ENCODE peak calls at places on chromosomes 12 and 14, in five cellular contexts. A, T, G, M and Q are unnamed samples.
A peak's percentile ranks its signal among the peaks of the same experiment; 100 is the strongest.

GRCh38 chr14:99518441-99519346 is 37.5 kb downstream of the CCNK start:
- DNase-seq in M (peak; percentile 89), A (peak; percentile 72), G (peak; percentile 64), T (peak; percentile 79), Q (no peak)

GRCh38 chr12:64943686-64944085 is 119.2 kb downstream of the TBC1D30 start:
- DNase-seq in G (peak; percentile 24), A (no peak), T (no peak), M (no peak), Q (peak; percentile 82)

GRCh38 chr12:43237238-43237879 is 314.6 kb downstream of the ADAMTS20 start:
- DNase-seq in A (no peak), G (no peak), T (no peak), M (no peak), Q (no peak)

GRCh38 chr14:23613242-23614070 is 22.7 kb upstream of the DHRS2 start:
- DNase-seq in G (no peak), T (no peak), A (no peak), M (no peak), Q (no peak)

GRCh38 chr12:56931474-56931978 is 2.7 kb downstream of the SDR9C7 start:
- DNase-seq in T (peak; percentile 69), G (peak; percentile 83), A (no peak), M (no peak), Q (peak; percentile 33)

GRCh38 chr12:95802482-95803264 is 12.1 kb upstream of the NTN4 start:
- DNase-seq in G (peak; percentile 82), M (no peak), T (no peak), A (no peak), Q (peak; percentile 86)

GRCh38 chr14:21039059-21039422 is 3.1 kb upstream of the RNASE7 start:
- DNase-seq in T (peak; percentile 49), M (peak; percentile 92), A (peak; percentile 88), G (peak; percentile 42), Q (peak; percentile 49)

GRCh38 chr12:92178340-92178739 is 32.7 kb upstream of the BTG1 start:
- DNase-seq in M (no peak), A (no peak), G (no peak), T (no peak), Q (no peak)

GRCh38 chr12:27973487-27973890 is 956 bp upstream of the PTHLH start:
- DNase-seq in M (no peak), T (no peak), G (peak; percentile 44), A (no peak), Q (no peak)

GRCh38 chr12:130872179-130873096 is 572 bp downstream of the RAN start:
- DNase-seq in G (peak; percentile 37), M (peak; percentile 80), T (peak; percentile 42), A (peak; percentile 29), Q (peak; percentile 48)

GRCh38 chr12:56387152-56387551 is 24.5 kb upstream of the APOF start:
- DNase-seq in M (no peak), A (no peak), T (no peak), G (peak; percentile 13), Q (peak; percentile 6)

GRCh38 chr12:54958048-54958658 is 26.4 kb downstream of the TESPA1 start:
- DNase-seq in T (peak; percentile 41), M (no peak), G (peak; percentile 67), A (no peak), Q (peak; percentile 38)

GRCh38 chr14:22524784-22525161 is 64.3 kb downstream of the DAD1 start:
- DNase-seq in M (no peak), T (no peak), G (no peak), A (no peak), Q (peak; percentile 67)

GRCh38 chr12:131101703-131102492 is 148.2 kb downstream of the ADGRD1 start:
- DNase-seq in T (no peak), A (no peak), G (no peak), M (no peak), Q (no peak)

GRCh38 chr12:90323217-90323616 is 614.6 kb upstream of the ATP2B1 start:
- DNase-seq in M (no peak), G (no peak), T (no peak), A (no peak), Q (no peak)

GRCh38 chr14:60350366-60350720 is 101.3 kb downstream of the PPM1A start:
- DNase-seq in A (no peak), G (no peak), M (no peak), T (no peak), Q (no peak)

GRCh38 chr14:61401461-61401860 is 80.1 kb downstream of the PRKCH start:
- DNase-seq in M (no peak), G (no peak), A (no peak), T (no peak), Q (no peak)

GRCh38 chr14:75705014-75705413 is 44.0 kb downstream of the TTLL5 start:
- DNase-seq in T (no peak), A (no peak), G (peak; percentile 7), M (no peak), Q (no peak)

GRCh38 chr12:112148031-112148513 is 22.7 kb downstream of the TRAFD1 start:
- DNase-seq in T (no peak), M (no peak), G (peak; percentile 42), A (no peak), Q (peak; percentile 70)

GRCh38 chr12:53103860-53104305 is 597 bp downstream of the SOAT2 start:
- DNase-seq in G (peak; percentile 9), M (no peak), T (no peak), A (no peak), Q (no peak)

GRCh38 chr14:90871605-90872233 is 55.5 kb upstream of the TTC7B start:
- DNase-seq in M (no peak), A (no peak), G (peak; percentile 42), T (no peak), Q (peak; percentile 79)

GRCh38 chr12:6310771-6311610 is 509 bp downstream of the PLEKHG6 start:
- DNase-seq in T (no peak), A (no peak), G (no peak), M (peak; percentile 57), Q (no peak)

GRCh38 chr12:47277972-47278448 is 198.3 kb upstream of the AMIGO2 start:
- DNase-seq in G (peak; percentile 88), T (no peak), A (no peak), M (no peak), Q (peak; percentile 97)

GRCh38 chr14:54221432-54221803 is 175.4 kb upstream of the CDKN3 start:
- DNase-seq in G (no peak), T (no peak), M (no peak), A (no peak), Q (no peak)

GRCh38 chr12:20289512-20289911 is 78.8 kb upstream of the PDE3A start:
- DNase-seq in A (no peak), T (no peak), M (no peak), G (no peak), Q (no peak)

GRCh38 chr14:93752980-93753561 is 35.2 kb downstream of the PRIMA1 start:
- DNase-seq in G (no peak), T (peak; percentile 80), A (peak; percentile 84), M (peak; percentile 90), Q (no peak)

GRCh38 chr12:28340261-28340660 is 150.0 kb downstream of the CCDC91 start:
- DNase-seq in G (peak; percentile 79), M (no peak), A (no peak), T (no peak), Q (peak; percentile 29)

GRCh38 chr12:62260733-62261683 is 804 bp downstream of the USP15 start:
- DNase-seq in M (no peak), G (peak; percentile 65), T (peak; percentile 28), A (peak; percentile 18), Q (peak; percentile 44)

GRCh38 chr12:4118017-4118510 is 155.5 kb upstream of the CCND2 start:
- DNase-seq in A (peak; percentile 53), G (peak; percentile 65), M (peak; percentile 73), T (no peak), Q (peak; percentile 44)

GRCh38 chr12:57452937-57453509 is 2.1 kb upstream of the INHBE start:
- DNase-seq in A (peak; percentile 80), M (peak; percentile 91), G (peak; percentile 88), T (peak; percentile 90), Q (peak; percentile 47)

GRCh38 chr14:32808574-32809098 is 130.0 kb upstream of the NPAS3 start:
- DNase-seq in M (no peak), T (no peak), A (no peak), G (no peak), Q (peak; percentile 58)

GRCh38 chr12:75699728-75700496 is 188.5 kb upstream of the KRR1 start:
- DNase-seq in T (no peak), G (no peak), M (no peak), A (no peak), Q (peak; percentile 80)

GRCh38 chr14:50832935-50833607 is 2.1 kb upstream of the NIN start:
- DNase-seq in M (no peak), T (no peak), G (peak; percentile 34), A (no peak), Q (no peak)

GRCh38 chr12:47078086-47078395 is 1.4 kb upstream of the PCED1B start:
- DNase-seq in A (no peak), T (no peak), M (no peak), G (no peak), Q (no peak)

GRCh38 chr12:11565752-11566151 is 83.7 kb upstream of the ETV6 start:
- DNase-seq in A (no peak), G (no peak), T (no peak), M (no peak), Q (no peak)
- H3K4me1 ChIP-seq in A (no peaks in the 10 kb centered on the region), G (peaks cover 7% of the 10 kb centered on the region), T (no peaks in the 10 kb centered on the region), M (no peaks in the 10 kb centered on the region), Q (no peaks in the 10 kb centered on the region)

GRCh38 chr14:89340200-89340667 is 76.8 kb downstream of the FOXN3 start:
- DNase-seq in M (no peak), T (no peak), A (no peak), G (peak; percentile 88), Q (peak; percentile 39)

GRCh38 chr14:89337912-89338311 is 79.1 kb downstream of the FOXN3 start:
- DNase-seq in A (no peak), T (no peak), G (peak; percentile 33), M (no peak), Q (no peak)

GRCh38 chr14:89340782-89341181 is 76.3 kb downstream of the FOXN3 start:
- DNase-seq in M (no peak), T (no peak), A (no peak), G (no peak), Q (no peak)

GRCh38 chr14:89339158-89339557 is 77.9 kb downstream of the FOXN3 start:
- DNase-seq in G (no peak), T (no peak), M (no peak), A (no peak), Q (no peak)

GRCh38 chr14:89339579-89339978 is 77.5 kb downstream of the FOXN3 start:
- DNase-seq in A (no peak), G (no peak), T (no peak), M (no peak), Q (no peak)
- H3K4me1 ChIP-seq in A (peaks cover 66% of the 10 kb centered on the region), G (peaks cover 6% of the 10 kb centered on the region), T (no peaks in the 10 kb centered on the region), M (peaks cover 10% of the 10 kb centered on the region), Q (peaks cover 4% of the 10 kb centered on the region)

GRCh38 chr12:116714175-116714574 is 23.7 kb downstream of the SPRING1 start:
- DNase-seq in A (no peak), T (no peak), G (peak; percentile 22), M (no peak), Q (no peak)

GRCh38 chr12:116719661-116720060 is 18.2 kb downstream of the SPRING1 start:
- DNase-seq in A (no peak), G (no peak), M (no peak), T (no peak), Q (no peak)

GRCh38 chr12:116720129-116720528 is 17.7 kb downstream of the SPRING1 start:
- DNase-seq in M (no peak), A (no peak), T (no peak), G (no peak), Q (no peak)

GRCh38 chr12:116718578-116719454 is 19.1 kb downstream of the SPRING1 start:
- DNase-seq in A (no peak), M (no peak), G (no peak), T (no peak), Q (peak; percentile 76)

GRCh38 chr12:116717466-116718457 is 20.1 kb downstream of the SPRING1 start:
- DNase-seq in A (peak; percentile 75), G (no peak), M (peak; percentile 86), T (no peak), Q (peak; percentile 71)
- H3K4me1 ChIP-seq in A (peaks cover 41% of the 10 kb centered on the region), G (peaks cover 17% of the 10 kb centered on the region), M (peaks cover 6% of the 10 kb centered on the region), T (peaks cover 6% of the 10 kb centered on the region), Q (peaks cover 32% of the 10 kb centered on the region)

GRCh38 chr14:105206873-105207272 is 25.8 kb upstream of the NUDT14 start:
- DNase-seq in G (no peak), T (no peak), M (peak; percentile 57), A (no peak), Q (no peak)
- H3K4me1 ChIP-seq in G (peaks cover 18% of the 10 kb centered on the region), T (peaks cover 21% of the 10 kb centered on the region), M (peaks cover 7% of the 10 kb centered on the region), A (peaks cover 58% of the 10 kb centered on the region), Q (no peaks in the 10 kb centered on the region)